ENCODE peak calls at places on chromosomes 16 and 17, in seven cellular contexts. X is HepG2, H is K562, C is GM12878, N is Panc1, B is GM23338, R is upper lobe of left lung. S is an unnamed sample.

GRCh38 chr17:48333034-48333491 is 97.0 kb downstream of the SKAP1 start:
- ATAC-seq in X (no peak), H (no peak), C (peak), N (peak), B (no peak), R (no peak), S (no peak)

GRCh38 chr17:10384175-10384574 is 11.4 kb upstream of the MYH13 start:
- ATAC-seq in X (no peak), H (no peak), C (no peak), N (no peak), B (no peak), R (no peak), S (no peak)

GRCh38 chr17:59829217-59830006 is 63.3 kb downstream of the TUBD1 start:
- ATAC-seq in X (peak), H (peak), C (peak), N (peak), B (no peak), R (peak), S (peak)

GRCh38 chr17:41717408-41718286 is 5.5 kb downstream of the GAST start:
- ATAC-seq in X (no peak), H (peak), C (no peak), N (peak), B (no peak), R (peak), S (no peak)

GRCh38 chr16:81549547-81550411 is 105.2 kb downstream of the CMIP start:
- ATAC-seq in X (peak), H (no peak), C (no peak), N (no peak), B (no peak), R (no peak), S (no peak)

GRCh38 chr16:48076455-48077012 is 79.3 kb downstream of the ABCC12 start:
- ATAC-seq in X (peak), H (no peak), C (no peak), N (peak), B (no peak), R (no peak), S (no peak)

GRCh38 chr16:12027091-12027490 is 50.6 kb downstream of the SNX29 start:
- ATAC-seq in X (no peak), H (no peak), C (peak), N (no peak), B (no peak), R (no peak), S (no peak)

GRCh38 chr16:30744146-30744545 is 4.1 kb upstream of the PHKG2 start:
- ATAC-seq in X (no peak), H (no peak), C (no peak), N (no peak), B (no peak), R (no peak), S (no peak)

GRCh38 chr17:44941712-44942331 is 5.8 kb downstream of the KIF18B start:
- ATAC-seq in X (peak), H (no peak), C (peak), N (peak), B (peak), R (no peak), S (no peak)

GRCh38 chr17:39794249-39794970 is 56.7 kb downstream of the GRB7 start:
- ATAC-seq in X (no peak), H (no peak), C (peak), N (no peak), B (no peak), R (no peak), S (no peak)

GRCh38 chr17:39144414-39144813 is 7.0 kb downstream of the PLXDC1 start:
- ATAC-seq in X (peak), H (no peak), C (no peak), N (no peak), B (no peak), R (peak), S (peak)

GRCh38 chr17:6261496-6261895 is 173.4 kb downstream of the AIPL1 start:
- ATAC-seq in X (no peak), H (no peak), C (no peak), N (no peak), B (peak), R (no peak), S (no peak)

GRCh38 chr16:81568749-81569087 is 124.1 kb downstream of the CMIP start:
- ATAC-seq in X (no peak), H (no peak), C (no peak), N (no peak), B (no peak), R (no peak), S (no peak)

GRCh38 chr17:1343554-1343953 is 56.5 kb downstream of the YWHAE start:
- ATAC-seq in X (no peak), H (no peak), C (no peak), N (no peak), B (no peak), R (no peak), S (no peak)

GRCh38 chr17:1351967-1352366 is 48.1 kb downstream of the YWHAE start:
- ATAC-seq in X (no peak), H (no peak), C (no peak), N (no peak), B (no peak), R (no peak), S (no peak)

GRCh38 chr17:1344521-1344920 is 55.5 kb downstream of the YWHAE start:
- ATAC-seq in X (no peak), H (no peak), C (no peak), N (no peak), B (peak), R (no peak), S (no peak)

GRCh38 chr17:1351275-1351674 is 48.7 kb downstream of the YWHAE start:
- ATAC-seq in X (no peak), H (no peak), C (no peak), N (no peak), B (no peak), R (no peak), S (no peak)

DNA sequence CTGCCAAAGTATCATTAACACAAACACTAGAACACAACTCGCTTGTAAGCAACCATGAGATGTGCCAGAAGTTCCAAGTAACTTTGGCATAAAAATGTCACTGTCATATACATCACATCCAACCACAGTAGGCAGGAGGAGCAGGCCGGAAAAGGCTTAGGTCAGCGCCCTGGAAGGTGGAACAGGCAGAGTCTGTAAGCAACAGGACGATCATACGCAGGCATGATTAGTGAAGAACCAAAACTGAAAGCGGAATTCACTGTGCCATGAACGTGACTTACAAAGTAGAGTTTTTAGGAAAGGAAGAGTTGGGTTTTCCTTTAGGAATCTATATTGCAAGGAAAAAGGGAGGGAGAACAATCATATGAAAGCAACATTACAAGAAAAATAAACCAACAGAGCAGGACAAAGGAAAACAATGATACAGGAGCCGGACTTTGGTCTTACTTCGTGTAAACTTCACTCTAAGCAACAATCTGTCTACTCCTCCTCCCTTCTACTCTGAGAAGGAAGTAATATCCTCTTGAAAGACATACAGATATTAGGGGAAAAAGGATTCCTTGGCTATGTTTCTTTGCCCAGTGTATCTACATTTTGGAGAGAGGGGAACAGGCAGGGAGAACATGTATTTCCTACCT is 52.2 kb downstream of the YWHAE start:
- ATAC-seq in X (peak), H (no peak), C (no peak), N (peak), B (no peak), R (peak), S (peak)
- TF ChIP-seq POLR2AphosphoS5 in X (no peak), H (no peak), C (no peak), N (no peak), B (no peak), R (peak), S (peak)

GRCh38 chr16:19881783-19882182 is 2.9 kb downstream of the GPRC5B start:
- ATAC-seq in X (no peak), H (no peak), C (no peak), N (no peak), B (peak), R (no peak), S (no peak)

GRCh38 chr16:19882186-19882585 is 2.5 kb downstream of the GPRC5B start:
- ATAC-seq in X (no peak), H (no peak), C (no peak), N (no peak), B (peak), R (no peak), S (no peak)

GRCh38 chr16:19884021-19884485 is 595 bp downstream of the GPRC5B start:
- ATAC-seq in X (peak), H (peak), C (no peak), N (peak), B (peak), R (peak), S (no peak)

GRCh38 chr16:19883296-19883951 is 1.2 kb downstream of the GPRC5B start:
- ATAC-seq in X (peak), H (peak), C (no peak), N (no peak), B (peak), R (peak), S (no peak)

DNA sequence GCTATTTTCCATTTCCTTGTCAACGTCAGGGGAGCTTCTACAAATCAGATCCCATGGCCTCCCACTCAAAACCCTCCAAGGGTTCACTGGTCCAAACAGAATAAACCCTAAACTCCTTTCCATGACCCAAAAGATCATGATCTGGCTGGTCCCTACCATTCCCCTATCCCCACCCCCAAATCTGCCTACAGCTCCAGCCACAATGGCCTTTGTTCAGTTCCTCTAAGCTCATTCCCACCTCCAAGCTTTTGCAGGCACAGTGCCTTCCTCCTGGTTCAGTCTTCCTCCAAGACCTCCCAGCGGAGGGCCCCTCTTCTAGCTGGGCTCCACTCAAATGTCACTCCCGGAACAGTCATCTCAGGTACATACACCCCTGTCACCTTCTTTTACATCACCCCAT is 2.0 kb downstream of the GPRC5B start:
- ATAC-seq in X (no peak), H (no peak), C (no peak), N (no peak), B (peak), R (no peak), S (no peak)
- TF ChIP-seq POLR2AphosphoS5 in X (no peak), H (no peak), C (no peak), N (no peak), B (no peak), R (no peak), S (no peak)

GRCh38 chr17:79742589-79742918 is 11.8 kb downstream of the ENPP7 start:
- ATAC-seq in X (no peak), H (no peak), C (no peak), N (no peak), B (no peak), R (no peak), S (no peak)

GRCh38 chr17:79742951-79743476 is 12.3 kb downstream of the ENPP7 start:
- ATAC-seq in X (peak), H (no peak), C (no peak), N (no peak), B (no peak), R (no peak), S (no peak)

GRCh38 chr17:79740413-79740812 is 9.7 kb downstream of the ENPP7 start:
- ATAC-seq in X (no peak), H (no peak), C (no peak), N (no peak), B (no peak), R (no peak), S (no peak)

GRCh38 chr17:79741401-79741750 is 10.6 kb downstream of the ENPP7 start:
- ATAC-seq in X (no peak), H (no peak), C (no peak), N (no peak), B (peak), R (no peak), S (no peak)

GRCh38 chr17:79741751-79742588 is 11.2 kb downstream of the ENPP7 start:
- ATAC-seq in X (peak), H (peak), C (peak), N (peak), B (peak), R (peak), S (peak)
- TF ChIP-seq POLR2AphosphoS5 in X (no peak), H (no peak), C (no peak), N (no peak), B (no peak), R (no peak), S (no peak)

GRCh38 chr16:14111713-14112538 is 40.8 kb downstream of the MRTFB start:
- ATAC-seq in X (peak), H (no peak), C (no peak), N (peak), B (peak), R (no peak), S (peak)

GRCh38 chr16:14110728-14111251 is 39.7 kb downstream of the MRTFB start:
- ATAC-seq in X (no peak), H (no peak), C (no peak), N (no peak), B (no peak), R (no peak), S (no peak)

GRCh38 chr16:14109077-14109775 is 38.1 kb downstream of the MRTFB start:
- ATAC-seq in X (no peak), H (no peak), C (no peak), N (no peak), B (no peak), R (no peak), S (no peak)

GRCh38 chr16:14112539-14112856 is 41.4 kb downstream of the MRTFB start:
- ATAC-seq in X (peak), H (no peak), C (no peak), N (peak), B (no peak), R (no peak), S (peak)

GRCh38 chr16:14109782-14110727 is 38.9 kb downstream of the MRTFB start:
- ATAC-seq in X (no peak), H (peak), C (no peak), N (no peak), B (peak), R (no peak), S (no peak)
- TF ChIP-seq POLR2AphosphoS5 in X (no peak), H (no peak), C (no peak), N (no peak), B (no peak), R (no peak), S (no peak)

GRCh38 chr17:17770371-17771059 is 66.3 kb downstream of the SREBF1 start:
- ATAC-seq in X (no peak), H (no peak), C (no peak), N (no peak), B (no peak), R (no peak), S (no peak)
- TF ChIP-seq POLR2AphosphoS5 in X (no peak), H (no peak), C (no peak), N (no peak), B (no peak), R (no peak), S (no peak)

DNA sequence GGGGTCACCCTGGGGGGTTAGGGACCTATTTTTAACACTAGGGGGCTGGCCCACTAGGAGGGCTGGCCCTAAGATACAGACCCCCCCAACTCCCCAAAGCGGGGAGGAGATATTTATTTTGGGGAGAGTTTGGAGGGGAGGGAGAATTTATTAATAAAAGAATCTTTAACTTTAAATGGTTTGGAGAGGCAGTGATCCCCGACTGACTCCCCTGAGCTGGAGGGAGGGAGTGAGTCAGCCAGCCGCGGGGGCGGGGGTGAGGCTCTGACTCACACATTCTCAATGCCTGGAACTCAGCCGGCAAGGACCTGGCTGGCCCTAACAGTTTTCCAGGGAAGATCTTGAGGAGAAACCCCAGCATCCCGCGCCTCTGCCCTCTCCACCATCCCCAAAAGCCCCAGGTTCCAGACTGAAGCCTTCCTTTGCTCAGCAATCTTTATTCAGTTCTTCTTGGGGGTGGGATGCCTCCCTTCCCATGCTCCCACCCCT is 1.5 kb downstream of the HCFC1R1 start:
- ATAC-seq in X (peak), H (peak), C (peak), N (peak), B (peak), R (peak), S (peak)
- TF ChIP-seq POLR2AphosphoS5 in X (no peak), H (peak), C (no peak), N (peak), B (no peak), R (peak), S (peak)

GRCh38 chr17:15411556-15412198 is 55.7 kb downstream of the CDRT4 start:
- ATAC-seq in X (no peak), H (no peak), C (no peak), N (no peak), B (no peak), R (peak), S (peak)
- TF ChIP-seq POLR2AphosphoS5 in X (no peak), H (no peak), C (no peak), N (no peak), B (no peak), R (no peak), S (peak)

GRCh38 chr17:74520790-74521480 is 10.3 kb downstream of the CD300LB start:
- ATAC-seq in X (no peak), H (no peak), C (no peak), N (no peak), B (no peak), R (peak), S (peak)

GRCh38 chr17:74519951-74520553 is 11.2 kb downstream of the CD300LB start:
- ATAC-seq in X (no peak), H (no peak), C (peak), N (no peak), B (no peak), R (peak), S (peak)

GRCh38 chr17:74523308-74523707 is 8.0 kb downstream of the CD300LB start:
- ATAC-seq in X (no peak), H (no peak), C (no peak), N (no peak), B (no peak), R (no peak), S (no peak)

GRCh38 chr17:74522381-74523090 is 8.7 kb downstream of the CD300LB start:
- ATAC-seq in X (no peak), H (no peak), C (no peak), N (no peak), B (no peak), R (no peak), S (no peak)

DNA sequence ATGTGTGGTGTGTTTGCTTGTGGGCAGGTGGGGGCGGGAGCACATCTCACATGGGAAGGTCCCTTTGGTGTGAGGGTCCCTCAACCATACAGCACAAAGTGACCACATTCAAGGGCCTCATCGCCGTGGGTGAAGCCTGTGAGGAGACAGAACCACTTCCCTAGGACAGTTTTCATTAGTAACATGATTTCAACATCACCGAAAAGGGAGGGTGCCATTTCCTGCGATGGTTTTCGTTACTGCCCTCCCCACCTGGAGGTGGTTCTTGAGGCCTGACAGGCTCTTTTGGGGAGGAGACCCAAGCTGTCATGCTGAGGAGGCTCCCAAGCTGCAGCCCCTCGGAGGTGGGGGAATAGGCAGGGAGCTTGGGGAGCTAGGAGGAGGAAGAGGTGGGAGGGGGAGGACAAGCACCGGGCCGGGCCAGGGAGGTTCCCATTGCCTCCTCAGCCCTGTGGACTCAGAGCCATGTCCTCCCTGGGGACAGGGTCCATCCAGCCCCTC is 9.5 kb downstream of the CD300LB start:
- ATAC-seq in X (no peak), H (no peak), C (peak), N (no peak), B (no peak), R (peak), S (no peak)
- TF ChIP-seq POLR2AphosphoS5 in X (no peak), H (no peak), C (no peak), N (no peak), B (no peak), R (peak), S (no peak)

GRCh38 chr16:85557976-85558589 is 55.0 kb upstream of the GSE1 start:
- ATAC-seq in X (no peak), H (no peak), C (no peak), N (no peak), B (peak), R (no peak), S (no peak)
- TF ChIP-seq POLR2AphosphoS5 in X (no peak), H (no peak), C (no peak), N (no peak), B (no peak), R (peak), S (no peak)

S was measured in gastroesophageal sphincter.